ENCODE peak calls at places on chromosomes 16 and 17, in ten cellular contexts. U, I, B, H, K, W, O, P, Q and X are unnamed samples.

GRCh38 chr17:38579934-38580333 is 25.8 kb downstream of the SRCIN1 start:
- DNase-seq in H (peak), B (no peak), K (no peak), O (peak), Q (no peak), P (peak), W (peak), U (no peak), I (no peak), X (peak)

GRCh38 chr16:26806641-26807040 is 260.1 kb upstream of the C16orf82 start:
- DNase-seq in O (no peak), Q (no peak), U (no peak), H (no peak), P (no peak), I (no peak), K (no peak), B (no peak), W (no peak), X (no peak)

GRCh38 chr17:80529904-80530292 is 14.7 kb upstream of the RPTOR start:
- DNase-seq in Q (no peak), H (no peak), B (no peak), W (no peak), K (no peak), I (no peak), O (no peak), U (no peak), P (no peak), X (no peak)

GRCh38 chr16:87897563-87898505 is 28.5 kb upstream of the SLC7A5 start:
- DNase-seq in I (no peak), W (no peak), B (no peak), K (no peak), H (no peak), O (no peak), P (no peak), U (no peak), Q (no peak), X (no peak)

GRCh38 chr17:40341808-40342574 is 22.5 kb downstream of the GJD3 start:
- DNase-seq in W (no peak), Q (no peak), P (peak), B (peak), O (peak), I (peak), U (no peak), K (no peak), H (peak), X (peak)

GRCh38 chr17:39607851-39608130 is at the start of gene NEUROD2:
- DNase-seq in W (no peak), H (no peak), I (no peak), U (no peak), Q (no peak), O (no peak), B (no peak), P (no peak), K (no peak), X (no peak)

GRCh38 chr16:23784811-23785447 is 30.1 kb downstream of the CHP2 start:
- DNase-seq in I (no peak), W (no peak), K (no peak), B (no peak), O (no peak), U (no peak), Q (no peak), H (peak), P (peak), X (no peak)

GRCh38 chr16:15790458-15790857 is 66.4 kb downstream of the MYH11 start:
- DNase-seq in P (no peak), I (no peak), Q (no peak), U (no peak), W (no peak), H (no peak), K (no peak), B (no peak), O (no peak), X (no peak)

GRCh38 chr16:20874088-20874581 is 26.0 kb downstream of the DCUN1D3 start:
- DNase-seq in O (no peak), K (no peak), P (no peak), Q (no peak), H (no peak), B (no peak), W (no peak), I (no peak), U (no peak), X (no peak)

GRCh38 chr16:50478773-50479149 is 69.4 kb upstream of the NKD1 start:
- DNase-seq in O (peak), K (no peak), P (no peak), W (peak), U (no peak), I (peak), B (no peak), Q (no peak), H (no peak), X (no peak)

GRCh38 chr16:1097156-1097555 is 1.1 kb upstream of the C1QTNF8 start:
- DNase-seq in K (no peak), P (no peak), H (no peak), B (no peak), U (no peak), W (no peak), O (no peak), Q (no peak), I (no peak), X (no peak)

GRCh38 chr16:366476-366875 is 3.9 kb downstream of the MRPL28 start:
- DNase-seq in Q (no peak), B (no peak), H (no peak), O (no peak), W (no peak), U (no peak), I (no peak), K (no peak), P (no peak), X (no peak)

GRCh38 chr17:40615295-40615988 is 32.2 kb downstream of the SMARCE1 start:
- DNase-seq in Q (peak), W (peak), O (peak), I (peak), K (no peak), P (peak), H (peak), B (peak), U (peak), X (peak)

GRCh38 chr17:67293251-67294203 is 48.5 kb upstream of the HELZ start:
- DNase-seq in I (peak), P (peak), B (no peak), Q (no peak), U (peak), W (no peak), K (no peak), O (peak), H (peak), X (peak)

GRCh38 chr16:80936410-80936809 is 70.3 kb downstream of the CMC2 start:
- DNase-seq in O (no peak), B (no peak), I (no peak), Q (peak), H (no peak), U (no peak), W (no peak), K (no peak), P (peak), X (no peak)

GRCh38 chr17:36947922-36948716 is 635 bp upstream of the AATF start:
- DNase-seq in B (no peak), O (no peak), H (no peak), Q (no peak), W (no peak), P (no peak), U (no peak), K (no peak), I (no peak), X (no peak)

GRCh38 chr17:80001376-80001775 is 34.3 kb downstream of the TBC1D16 start:
- DNase-seq in B (no peak), I (no peak), O (no peak), H (no peak), Q (no peak), K (no peak), U (no peak), W (no peak), P (no peak), X (no peak)

GRCh38 chr17:66602659-66603363 is 232.1 kb upstream of the CACNG5 start:
- DNase-seq in U (no peak), O (no peak), Q (peak), H (peak), I (peak), K (no peak), B (no peak), W (no peak), P (peak), X (no peak)

GRCh38 chr16:73210686-73211085 is 162.8 kb upstream of the ZFHX3 start:
- DNase-seq in P (no peak), Q (no peak), O (no peak), B (no peak), W (no peak), U (no peak), I (no peak), H (no peak), K (no peak), X (no peak)

GRCh38 chr17:27407916-27408846 is 48.1 kb upstream of the KSR1 start:
- DNase-seq in P (peak), U (no peak), I (no peak), Q (no peak), B (no peak), K (no peak), O (no peak), H (peak), W (no peak), X (peak)

GRCh38 chr17:15404116-15404730 is 62.8 kb upstream of the TEKT3 start:
- DNase-seq in P (peak), Q (no peak), H (peak), B (no peak), O (no peak), I (no peak), W (no peak), K (no peak), U (no peak), X (no peak)

GRCh38 chr16:78677332-78677731 is 577.9 kb downstream of the WWOX start:
- DNase-seq in H (no peak), K (no peak), P (no peak), Q (no peak), I (no peak), U (no peak), O (no peak), B (no peak), W (no peak), X (no peak)

GRCh38 chr17:21687136-21687953 is 5.0 kb upstream of the KCNJ18 start:
- DNase-seq in K (no peak), Q (no peak), H (no peak), B (no peak), U (no peak), O (no peak), I (no peak), P (no peak), W (no peak), X (no peak)